ENCODE peak calls at places on chromosomes 5 and 9, in six cellular contexts. D is tibial nerve; Q is cardiac muscle cell; I is adrenal gland; J is IMR-90; L is CD4-positive, CD25-positive, alpha-beta regulatory T cell. O is an unnamed sample. For H3K9me3, the result is how much of the 10 kb centered on the place peaks cover.

GRCh38 chr5:79849061-79849460 is 142.0 kb downstream of the MTX3 start:
- DNase-seq in L (no peak), Q (no peak), I (no peak), J (no peak), D (no peak), O (no peak)

GRCh38 chr9:135282001-135282731 is 194.7 kb downstream of the OLFM1 start:
- DNase-seq in L (no peak), I (peak), D (peak), Q (peak), J (no peak), O (peak)

GRCh38 chr5:125657936-125658335 is 765.3 kb upstream of the GRAMD2B start:
- DNase-seq in Q (no peak), L (no peak), I (no peak), J (no peak), D (no peak), O (no peak)

GRCh38 chr5:64836190-64836750 is 67.5 kb downstream of the CWC27 start:
- DNase-seq in L (no peak), D (no peak), Q (no peak), I (no peak), J (peak), O (no peak)

GRCh38 chr5:93107141-93107540 is 473.9 kb downstream of the NR2F1-AS1 start:
- DNase-seq in Q (peak), L (no peak), D (no peak), J (no peak), I (no peak), O (no peak)

GRCh38 chr9:108811944-108812343 is 43.8 kb downstream of the ACTL7B start:
- DNase-seq in I (no peak), L (no peak), D (no peak), J (no peak), Q (no peak), O (no peak)

GRCh38 chr5:1421521-1422341 is 23.5 kb downstream of the SLC6A3 start:
- DNase-seq in I (no peak), J (no peak), L (no peak), D (no peak), Q (no peak), O (peak)

GRCh38 chr9:73081979-73082657 is 69.5 kb upstream of the ANXA1 start:
- DNase-seq in J (peak), L (peak), D (peak), I (peak), Q (peak), O (no peak)

GRCh38 chr9:104232781-104233341 is 138.8 kb downstream of the SMC2 start:
- DNase-seq in L (no peak), Q (no peak), D (no peak), I (no peak), J (no peak), O (peak)

GRCh38 chr5:132008961-132009680 is 2.3 kb downstream of the ACSL6 start:
- DNase-seq in I (peak), L (no peak), Q (no peak), J (no peak), D (no peak), O (no peak)

GRCh38 chr9:127904888-127905728 is 5.7 kb upstream of the ST6GALNAC6 start:
- DNase-seq in I (no peak), J (no peak), Q (no peak), L (peak), D (no peak), O (no peak)

GRCh38 chr9:6417186-6417585 is 4.2 kb downstream of the UHRF2 start:
- DNase-seq in I (no peak), Q (no peak), D (no peak), J (peak), L (no peak), O (no peak)

GRCh38 chr5:140145223-140145622 is 19.5 kb downstream of the IGIP start:
- DNase-seq in I (no peak), L (no peak), J (no peak), Q (no peak), D (no peak), O (no peak)

GRCh38 chr5:158522761-158523160 is 577.0 kb downstream of the EBF1 start:
- DNase-seq in Q (no peak), J (no peak), D (peak), L (no peak), I (no peak), O (no peak)

GRCh38 chr9:113919825-113920224 is 43.7 kb downstream of the ZNF618 start:
- DNase-seq in L (no peak), D (no peak), J (no peak), Q (no peak), I (no peak), O (no peak)

GRCh38 chr5:138752951-138753793 is at the start of gene CTNNA1:
- DNase-seq in D (peak), J (peak), L (peak), I (peak), Q (peak), O (peak)

GRCh38 chr5:98694902-98695301 is 78.6 kb upstream of the RGMB start:
- DNase-seq in L (no peak), I (no peak), D (no peak), Q (no peak), J (no peak), O (no peak)

GRCh38 chr5:98705841-98706240 is 67.6 kb upstream of the RGMB start:
- DNase-seq in D (no peak), J (peak), L (no peak), Q (no peak), I (no peak), O (no peak)

GRCh38 chr5:98698359-98698758 is 75.1 kb upstream of the RGMB start:
- DNase-seq in J (peak), L (no peak), Q (no peak), D (no peak), I (no peak), O (no peak)

GRCh38 chr5:98700730-98701129 is 72.7 kb upstream of the RGMB start:
- DNase-seq in L (no peak), D (no peak), I (no peak), Q (no peak), J (no peak), O (no peak)
- H3K9me3 ChIP-seq in L (under half), D (under half), I (under half), Q (under half), J (under half), O (under half)

GRCh38 chr5:56212127-56212879 is 20.8 kb downstream of the ANKRD55 start:
- DNase-seq in L (no peak), J (no peak), Q (no peak), D (no peak), I (no peak), O (no peak)

GRCh38 chr5:56211298-56211865 is 21.7 kb downstream of the ANKRD55 start:
- DNase-seq in Q (peak), D (peak), I (peak), L (no peak), J (peak), O (peak)

DNA sequence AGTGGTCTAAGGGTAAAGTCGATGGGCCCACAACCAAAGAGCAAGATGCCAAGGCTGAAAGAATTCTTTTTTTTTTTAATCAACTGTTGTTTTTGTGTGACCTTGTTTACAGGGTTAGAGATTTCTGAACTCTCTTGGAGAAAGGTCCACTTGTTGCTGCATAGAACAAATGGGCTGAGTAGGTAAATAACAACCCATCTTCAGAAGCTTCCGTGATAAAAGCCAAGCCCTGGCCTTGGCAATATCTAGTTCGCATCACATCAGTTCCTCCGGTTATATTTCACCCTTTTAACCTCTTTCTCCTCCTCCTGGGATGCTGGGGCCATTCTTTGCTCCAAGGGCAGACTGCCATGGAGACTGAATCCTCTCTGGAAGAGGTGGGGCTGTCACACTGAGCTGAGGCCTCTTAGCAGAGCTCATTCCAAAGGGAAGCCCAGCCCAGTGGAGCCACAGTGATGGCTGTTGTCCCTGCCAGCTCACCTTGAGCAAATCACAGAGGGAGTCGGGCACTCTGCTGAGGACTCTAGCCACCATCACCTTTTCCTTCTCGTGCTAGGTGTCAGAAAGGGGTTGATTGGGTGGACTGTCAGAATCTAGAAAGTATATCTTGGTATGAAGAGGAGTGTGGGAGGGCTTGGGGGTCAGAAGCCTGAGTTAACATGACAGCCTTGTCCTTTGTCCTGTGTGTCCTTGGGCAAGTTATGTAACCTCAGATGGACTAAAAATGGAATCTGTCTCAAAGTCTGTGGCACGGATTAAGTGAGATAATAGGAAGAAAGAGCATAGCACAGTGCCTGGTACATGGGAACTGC is 17.9 kb downstream of the ANKRD55 start:
- DNase-seq in D (no peak), L (no peak), I (no peak), J (no peak), Q (no peak), O (no peak)
- H3K9me3 ChIP-seq in D (under half), L (under half), I (under half), J (under half), Q (under half), O (under half)

GRCh38 chr9:8036914-8037524 is 237.4 kb upstream of the DMAC1 start:
- DNase-seq in L (no peak), Q (no peak), I (no peak), J (no peak), D (no peak), O (no peak)

DNA sequence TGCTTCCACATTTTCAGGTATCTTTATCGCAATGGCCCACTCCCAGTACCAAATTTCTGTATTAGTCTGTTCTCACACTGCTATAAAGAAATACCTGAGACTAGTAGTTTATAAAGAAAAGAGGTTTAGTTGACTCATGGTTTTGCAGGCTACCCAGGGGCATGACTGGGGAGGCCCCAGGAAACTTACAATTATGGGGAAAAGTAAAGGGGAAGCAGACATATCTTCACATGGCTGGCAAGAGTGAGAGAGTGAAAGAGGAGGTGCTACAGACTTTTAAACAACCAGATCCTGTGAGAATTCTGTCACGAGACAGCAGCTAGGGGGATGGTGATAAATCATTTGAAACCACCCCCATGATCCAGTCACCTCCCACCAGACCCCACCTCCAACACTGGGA is 238.2 kb upstream of the DMAC1 start:
- DNase-seq in Q (no peak), I (no peak), D (no peak), J (no peak), L (no peak), O (no peak)
- H3K9me3 ChIP-seq in Q (under half), I (under half), D (under half), J (under half), L (under half), O (under half)

DNA sequence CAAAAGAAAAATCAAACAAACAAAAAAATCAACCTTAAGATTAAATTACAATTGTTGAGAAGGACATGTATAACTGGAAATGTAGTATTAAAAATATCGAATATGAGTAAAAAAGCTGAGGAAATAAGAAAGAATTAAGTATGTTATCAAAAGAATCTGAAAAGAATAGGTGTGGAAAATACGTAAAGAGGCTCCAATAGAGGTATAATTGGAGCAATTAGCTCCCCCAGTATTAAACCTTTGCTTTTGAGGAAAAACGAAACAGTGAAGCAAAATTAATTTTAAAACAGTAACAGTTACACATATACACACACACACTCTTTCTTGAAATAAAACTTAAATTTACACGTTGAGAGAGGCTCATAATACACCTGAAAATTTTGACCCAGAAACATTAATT is 578.7 kb upstream of the ADAMTS16 start:
- DNase-seq in L (no peak), Q (no peak), J (no peak), D (no peak), I (no peak), O (no peak)
- H3K9me3 ChIP-seq in L (under half), Q (under half), J (under half), D (under half), I (under half), O (under half)

GRCh38 chr5:150895431-150896428 is 9.1 kb downstream of the ZNF300 start:
- DNase-seq in Q (no peak), I (no peak), J (no peak), L (no peak), D (no peak), O (no peak)
- H3K9me3 ChIP-seq in Q (under half), I (half or more), J (half or more), L (half or more), D (under half), O (half or more)

DNA sequence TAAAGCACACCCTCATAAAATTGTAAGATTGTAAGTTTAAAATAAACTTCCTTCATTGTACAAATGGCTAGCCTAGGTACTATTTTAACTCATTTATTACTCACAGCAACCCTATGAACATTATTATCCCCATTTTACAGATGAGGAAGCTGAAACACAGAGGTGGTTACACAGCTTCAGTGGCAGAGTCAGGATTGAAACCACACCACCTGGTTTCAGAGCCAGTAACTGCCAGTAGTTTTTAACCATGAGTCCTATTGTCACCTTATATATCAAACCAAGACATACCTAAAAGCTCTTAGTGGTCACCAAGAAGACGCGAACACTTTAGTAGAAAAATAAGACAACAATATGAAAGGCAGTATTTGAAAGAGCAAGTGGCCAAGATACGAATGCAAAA is 16.1 kb downstream of the SH3GL2 start:
- DNase-seq in L (no peak), I (no peak), J (no peak), D (no peak), Q (no peak), O (no peak)
- H3K9me3 ChIP-seq in L (under half), I (under half), J (under half), D (under half), Q (under half), O (under half)

GRCh38 chr9:65430221-65430620 is 145.2 kb upstream of the FOXD4L5 start:
- DNase-seq in Q (no peak), D (no peak), L (no peak), I (no peak), J (no peak), O (no peak)
- H3K9me3 ChIP-seq in Q (under half), D (under half), L (under half), I (under half), J (under half), O (under half)

DNA sequence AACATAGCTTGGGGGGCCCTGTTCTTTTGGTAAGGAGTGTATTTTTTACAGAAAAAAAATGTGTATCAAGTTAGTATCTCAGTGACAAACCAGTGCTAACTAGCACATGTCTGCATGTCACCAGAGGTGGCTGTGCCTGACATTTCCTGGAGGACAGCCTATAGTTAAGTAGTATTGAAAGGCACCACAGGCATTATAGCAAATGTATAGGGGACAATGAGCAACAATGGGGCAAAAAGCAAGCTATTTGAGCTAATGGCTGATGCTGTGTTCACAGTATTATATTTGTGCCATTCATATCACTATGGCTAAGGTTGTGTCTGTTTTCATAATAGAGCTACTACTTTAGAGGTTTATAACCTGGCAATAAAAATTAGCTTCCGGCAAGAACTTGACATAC is 1644.0 kb downstream of the MAT2B start:
- DNase-seq in Q (no peak), J (no peak), D (no peak), I (no peak), L (no peak), O (no peak)
- H3K9me3 ChIP-seq in Q (under half), J (under half), D (under half), I (under half), L (under half), O (under half)